ENCODE peak calls at places on chromosomes 4 and X, in seven cellular contexts. T, C, M, I, U, J and O are unnamed samples.

GRCh38 chr4:17958185-17958584 is 63.4 kb downstream of the LCORL start:
- DNase-seq in T (no peak), C (no peak), M (no peak), I (no peak), U (no peak), J (no peak), O (no peak)

GRCh38 chr4:68021185-68021584 is 57.9 kb upstream of the TMPRSS11A start:
- DNase-seq in T (no peak), C (no peak), M (no peak), I (no peak), U (peak), J (no peak), O (no peak)

GRCh38 chrX:121570072-121570841 is 522.8 kb downstream of the GLUD2 start:
- DNase-seq in T (no peak), C (no peak), M (no peak), I (no peak), U (no peak), J (no peak), O (no peak)

GRCh38 chr4:4721636-4722035 is 137.8 kb upstream of the MSX1 start:
- DNase-seq in T (no peak), C (no peak), M (no peak), I (no peak), U (no peak), J (no peak), O (no peak)

GRCh38 chrX:77785400-77785745 is 643 bp downstream of the ATRX start:
- DNase-seq in T (peak), C (no peak), M (peak), I (no peak), U (peak), J (no peak), O (no peak)

GRCh38 chrX:16278927-16279326 is 111.6 kb downstream of the MAGEB17 start:
- DNase-seq in T (no peak), C (no peak), M (no peak), I (no peak), U (no peak), J (no peak), O (peak)

GRCh38 chr4:620201-620600 is 5.2 kb upstream of the PDE6B start:
- DNase-seq in T (no peak), C (no peak), M (no peak), I (no peak), U (no peak), J (no peak), O (no peak)

GRCh38 chr4:165190591-165191212 is 16.7 kb upstream of the KLHL2 start:
- DNase-seq in T (no peak), C (no peak), M (no peak), I (no peak), U (no peak), J (no peak), O (no peak)

DNA sequence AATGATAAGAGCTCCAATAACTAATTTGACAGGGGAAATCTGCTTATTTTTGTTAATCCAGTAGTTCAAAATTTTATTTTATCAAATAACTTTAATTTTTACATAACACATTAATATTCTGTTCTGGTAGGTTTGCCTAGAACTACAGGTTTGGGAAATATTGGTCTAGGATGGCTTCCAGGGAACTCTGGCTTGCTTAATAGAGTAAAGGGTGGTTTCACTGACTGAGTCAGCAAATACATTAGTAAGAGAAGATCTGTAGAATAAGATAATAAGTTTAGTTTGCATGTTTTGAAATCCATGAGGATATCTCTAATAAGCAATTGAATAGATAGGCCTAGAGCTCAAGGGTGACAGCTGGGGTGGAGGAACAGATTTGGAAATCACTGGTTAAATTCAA is 500.7 kb downstream of the ZNF674 start:
- DNase-seq in T (no peak), C (no peak), M (no peak), I (no peak), U (peak), J (no peak), O (no peak)
- H3K4me3 ChIP-seq in T (no peak), C (no peak), M (no peak), I (no peak), U (no peak), J (no peak), O (no peak)

GRCh38 chr4:66590488-66591215 is 920.4 kb upstream of the EPHA5 start:
- DNase-seq in T (no peak), C (no peak), M (no peak), I (no peak), U (peak), J (no peak), O (no peak)

GRCh38 chr4:66591968-66592367 is 921.7 kb upstream of the EPHA5 start:
- DNase-seq in T (no peak), C (no peak), M (no peak), I (no peak), U (no peak), J (no peak), O (no peak)
- H3K4me3 ChIP-seq in T (no peak), C (no peak), M (no peak), I (no peak), U (no peak), J (no peak), O (no peak)

GRCh38 chr4:158521490-158522111 is at the start of gene RXFP1:
- DNase-seq in T (no peak), C (no peak), M (no peak), I (no peak), U (peak), J (no peak), O (no peak)
- H3K4me3 ChIP-seq in T (peak), C (no peak), M (peak), I (peak), U (no peak), J (no peak), O (no peak)

GRCh38 chr4:186151499-186151898 is 39.9 kb upstream of the CYP4V2 start:
- DNase-seq in T (no peak), C (no peak), M (no peak), I (no peak), U (no peak), J (no peak), O (no peak)

GRCh38 chr4:186149872-186150271 is 41.5 kb upstream of the CYP4V2 start:
- DNase-seq in T (no peak), C (peak), M (no peak), I (no peak), U (peak), J (peak), O (no peak)

GRCh38 chr4:186146443-186146842 is 41.9 kb downstream of the FAM149A start:
- DNase-seq in T (no peak), C (no peak), M (no peak), I (no peak), U (no peak), J (no peak), O (no peak)

GRCh38 chr4:186150926-186151325 is 40.4 kb upstream of the CYP4V2 start:
- DNase-seq in T (no peak), C (no peak), M (no peak), I (no peak), U (no peak), J (no peak), O (no peak)

GRCh38 chr4:186148335-186148975 is 42.9 kb upstream of the CYP4V2 start:
- DNase-seq in T (no peak), C (no peak), M (no peak), I (no peak), U (no peak), J (no peak), O (no peak)
- H3K4me3 ChIP-seq in T (no peak), C (no peak), M (no peak), I (no peak), U (no peak), J (no peak), O (no peak)

DNA sequence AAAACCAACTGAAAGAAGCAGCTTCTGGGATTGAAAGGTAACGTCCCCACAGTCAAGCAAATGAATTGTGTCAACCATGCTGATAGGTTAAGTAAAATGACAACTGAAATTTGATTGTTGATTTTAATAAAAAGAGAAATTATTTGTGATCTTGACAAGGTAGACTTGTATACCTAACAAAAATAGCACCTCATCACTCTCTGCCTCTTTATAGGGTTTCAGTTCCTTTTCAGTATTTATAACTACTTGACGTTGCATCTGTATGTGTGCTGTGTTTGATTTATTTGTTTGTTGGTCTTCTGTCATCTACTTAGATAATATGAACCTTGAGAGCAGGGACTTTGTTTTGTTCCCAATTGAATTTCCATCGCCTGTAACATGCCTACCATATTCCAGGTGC is 7.9 kb upstream of the PPP3CA start:
- DNase-seq in T (no peak), C (no peak), M (no peak), I (no peak), U (no peak), J (no peak), O (no peak)
- H3K4me3 ChIP-seq in T (no peak), C (no peak), M (no peak), I (no peak), U (no peak), J (no peak), O (no peak)

DNA sequence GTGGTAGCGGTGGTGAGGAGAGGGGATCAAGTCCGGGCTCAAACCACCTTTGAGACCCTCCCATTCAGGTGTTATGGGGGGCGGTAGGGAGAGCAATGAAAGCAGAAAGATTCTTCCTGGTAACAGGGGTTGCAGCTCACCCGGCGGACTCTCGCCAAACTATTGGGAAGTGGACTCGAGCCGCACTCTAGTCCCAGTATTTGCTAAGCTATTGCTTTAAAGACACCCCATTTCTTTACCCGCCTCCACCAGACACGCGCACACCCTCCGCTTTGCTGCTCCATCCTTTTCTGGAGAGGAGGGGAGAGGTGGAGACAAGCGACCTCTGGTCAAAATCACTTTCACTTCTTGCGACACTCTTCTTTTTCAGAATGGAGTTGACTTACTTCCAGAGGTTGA is 625 bp upstream of the GABRA4 start:
- DNase-seq in T (no peak), C (no peak), M (no peak), I (no peak), U (no peak), J (no peak), O (no peak)
- H3K4me3 ChIP-seq in T (peak), C (peak), M (peak), I (peak), U (peak), J (no peak), O (no peak)

GRCh38 chr4:75038376-75038775 is 105.5 kb downstream of the PARM1 start:
- DNase-seq in T (no peak), C (no peak), M (no peak), I (no peak), U (no peak), J (no peak), O (no peak)

GRCh38 chr4:75030649-75031235 is 97.8 kb downstream of the PARM1 start:
- DNase-seq in T (no peak), C (no peak), M (no peak), I (peak), U (no peak), J (no peak), O (no peak)

GRCh38 chr4:75037253-75037652 is 104.3 kb downstream of the PARM1 start:
- DNase-seq in T (no peak), C (no peak), M (no peak), I (no peak), U (no peak), J (no peak), O (no peak)

GRCh38 chr4:75031746-75032145 is 98.8 kb downstream of the PARM1 start:
- DNase-seq in T (no peak), C (no peak), M (no peak), I (no peak), U (no peak), J (no peak), O (no peak)

DNA sequence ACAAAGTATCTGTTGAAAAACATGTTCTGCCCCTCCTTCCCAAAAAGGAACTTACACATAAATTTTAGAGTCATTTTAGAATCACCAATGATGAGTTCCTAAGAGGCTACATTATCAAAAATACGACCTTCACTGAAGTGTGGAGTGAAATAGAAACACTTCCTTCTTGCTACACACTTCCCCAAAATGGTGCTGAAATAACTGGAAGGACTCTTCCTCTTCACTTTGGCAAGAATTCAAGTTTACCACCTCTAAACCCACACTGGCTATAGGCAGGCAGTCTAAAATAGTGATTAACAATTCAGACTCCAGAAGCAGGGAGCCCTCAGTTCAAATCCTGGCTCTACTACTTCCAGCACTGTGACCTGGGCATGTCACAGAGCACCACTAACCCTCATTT is 103.1 kb downstream of the PARM1 start:
- DNase-seq in T (no peak), C (no peak), M (no peak), I (no peak), U (no peak), J (no peak), O (no peak)
- H3K4me3 ChIP-seq in T (no peak), C (no peak), M (no peak), I (no peak), U (no peak), J (no peak), O (no peak)

DNA sequence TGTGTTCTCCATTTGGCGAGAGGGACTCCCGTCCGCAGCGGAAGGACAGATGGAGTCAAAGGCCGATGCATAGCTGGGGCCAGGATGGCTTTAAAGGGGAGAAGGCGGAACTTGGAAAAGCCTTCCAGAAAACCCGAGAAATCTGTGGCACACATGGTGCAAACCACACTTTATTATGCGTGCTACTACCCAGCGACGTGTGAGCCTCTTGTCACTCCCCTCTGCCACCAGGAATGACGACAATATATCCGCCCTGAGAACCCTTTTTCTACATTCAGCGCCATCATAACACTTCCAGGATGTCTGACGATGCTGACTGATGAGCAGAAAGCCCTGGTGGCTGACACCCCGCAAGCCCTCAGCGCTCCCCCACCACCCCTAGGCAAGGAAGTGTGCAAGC is 689 bp upstream of the DCHS2 start:
- DNase-seq in T (no peak), C (no peak), M (no peak), I (no peak), U (no peak), J (no peak), O (no peak)
- H3K4me3 ChIP-seq in T (peak), C (peak), M (peak), I (peak), U (peak), J (no peak), O (no peak)

GRCh38 chrX:143633530-143634372 is 2.1 kb downstream of the SLITRK4 start:
- DNase-seq in T (peak), C (no peak), M (peak), I (peak), U (peak), J (no peak), O (no peak)

GRCh38 chrX:143634701-143635442 is 1.0 kb downstream of the SLITRK4 start:
- DNase-seq in T (peak), C (no peak), M (peak), I (peak), U (peak), J (no peak), O (no peak)

GRCh38 chrX:143634373-143634685 is 1.6 kb downstream of the SLITRK4 start:
- DNase-seq in T (peak), C (no peak), M (no peak), I (no peak), U (no peak), J (no peak), O (no peak)

GRCh38 chrX:143632625-143633387 is 3.1 kb downstream of the SLITRK4 start:
- DNase-seq in T (peak), C (no peak), M (no peak), I (no peak), U (peak), J (no peak), O (no peak)

GRCh38 chrX:143635915-143636314 is at the start of gene SLITRK4:
- DNase-seq in T (peak), C (no peak), M (peak), I (no peak), U (peak), J (no peak), O (no peak)
- H3K4me3 ChIP-seq in T (peak), C (peak), M (peak), I (peak), U (peak), J (no peak), O (no peak)